ENCODE peak calls at places on chromosome 16, in six cellular contexts. One of them, this sample, is unnamed.

GRCh38 chr16:56848955-56849689 is 15.9 kb upstream of the SLC12A3 start:
- DNase-seq in GM12891: no peak
- DNase-seq in K562: no peak
- DNase-seq in H1: no peak
- DNase-seq in GM12878: no peak
- DNase-seq in HepG2: peak
- DNase-seq in this sample: no peak

GRCh38 chr16:19174478-19174877 is 6.4 kb downstream of the SYT17 start:
- DNase-seq in GM12891: no peak
- DNase-seq in K562: no peak
- DNase-seq in H1: no peak
- DNase-seq in GM12878: no peak
- DNase-seq in HepG2: no peak
- DNase-seq in this sample: no peak

GRCh38 chr16:67571464-67571863 is 9.1 kb downstream of the CTCF start:
- DNase-seq in GM12891: no peak
- DNase-seq in K562: no peak
- DNase-seq in H1: no peak
- DNase-seq in GM12878: no peak
- DNase-seq in HepG2: no peak
- DNase-seq in this sample: no peak

GRCh38 chr16:27576729-27577128 is 26.8 kb downstream of the KATNIP start:
- DNase-seq in GM12891: no peak
- DNase-seq in K562: no peak
- DNase-seq in H1: no peak
- DNase-seq in GM12878: no peak
- DNase-seq in HepG2: no peak
- DNase-seq in this sample: no peak

GRCh38 chr16:67474551-67474950 is 6.4 kb downstream of the ATP6V0D1 start:
- DNase-seq in GM12891: no peak
- DNase-seq in K562: no peak
- DNase-seq in H1: no peak
- DNase-seq in GM12878: no peak
- DNase-seq in HepG2: no peak
- DNase-seq in this sample: no peak

GRCh38 chr16:84806256-84806889 is 13.4 kb upstream of the CRISPLD2 start:
- DNase-seq in GM12891: no peak
- DNase-seq in K562: peak
- DNase-seq in H1: no peak
- DNase-seq in GM12878: peak
- DNase-seq in HepG2: no peak
- DNase-seq in this sample: peak

GRCh38 chr16:28616636-28617035 is 6.8 kb upstream of the SULT1A1 start:
- DNase-seq in GM12891: no peak
- DNase-seq in K562: no peak
- DNase-seq in H1: no peak
- DNase-seq in GM12878: no peak
- DNase-seq in HepG2: no peak
- DNase-seq in this sample: no peak

GRCh38 chr16:14325921-14326401 is 254.8 kb downstream of the MRTFB start:
- DNase-seq in GM12891: no peak
- DNase-seq in K562: no peak
- DNase-seq in H1: no peak
- DNase-seq in GM12878: no peak
- DNase-seq in HepG2: no peak
- DNase-seq in this sample: no peak

GRCh38 chr16:67767953-67768352 is 38.4 kb downstream of the RANBP10 start:
- DNase-seq in GM12891: no peak
- DNase-seq in K562: no peak
- DNase-seq in H1: no peak
- DNase-seq in GM12878: no peak
- DNase-seq in HepG2: no peak
- DNase-seq in this sample: no peak

GRCh38 chr16:56348168-56349085 is 76.9 kb downstream of the AMFR start:
- DNase-seq in GM12891: no peak
- DNase-seq in K562: no peak
- DNase-seq in H1: no peak
- DNase-seq in GM12878: no peak
- DNase-seq in HepG2: no peak
- DNase-seq in this sample: no peak

GRCh38 chr16:68737046-68737729 is at the start of gene CDH1:
- DNase-seq in GM12891: peak
- DNase-seq in K562: no peak
- DNase-seq in H1: peak
- DNase-seq in GM12878: no peak
- DNase-seq in HepG2: no peak
- DNase-seq in this sample: no peak

GRCh38 chr16:14344292-14344691 is 273.2 kb downstream of the MRTFB start:
- DNase-seq in GM12891: no peak
- DNase-seq in K562: peak
- DNase-seq in H1: no peak
- DNase-seq in GM12878: no peak
- DNase-seq in HepG2: no peak
- DNase-seq in this sample: no peak

GRCh38 chr16:70151391-70151790 is 22.2 kb upstream of the CLEC18C start:
- DNase-seq in GM12891: no peak
- DNase-seq in K562: no peak
- DNase-seq in H1: no peak
- DNase-seq in GM12878: no peak
- DNase-seq in HepG2: no peak
- DNase-seq in this sample: no peak

GRCh38 chr16:9016824-9017223 is 53.1 kb upstream of the USP7 start:
- DNase-seq in GM12891: no peak
- DNase-seq in K562: no peak
- DNase-seq in H1: no peak
- DNase-seq in GM12878: no peak
- DNase-seq in HepG2: no peak
- DNase-seq in this sample: no peak

GRCh38 chr16:2720719-2721633 is 952 bp upstream of the PRSS27 start:
- DNase-seq in GM12891: peak
- DNase-seq in K562: peak
- DNase-seq in H1: peak
- DNase-seq in GM12878: peak
- DNase-seq in HepG2: peak
- DNase-seq in this sample: peak
- TF ChIP-seq POLR2A in GM12891: no peak
- TF ChIP-seq POLR2A in K562: peak
- TF ChIP-seq POLR2A in H1: no peak
- TF ChIP-seq POLR2A in GM12878: peak
- TF ChIP-seq POLR2A in HepG2: no peak
- TF ChIP-seq POLR2A in this sample: peak

DNA sequence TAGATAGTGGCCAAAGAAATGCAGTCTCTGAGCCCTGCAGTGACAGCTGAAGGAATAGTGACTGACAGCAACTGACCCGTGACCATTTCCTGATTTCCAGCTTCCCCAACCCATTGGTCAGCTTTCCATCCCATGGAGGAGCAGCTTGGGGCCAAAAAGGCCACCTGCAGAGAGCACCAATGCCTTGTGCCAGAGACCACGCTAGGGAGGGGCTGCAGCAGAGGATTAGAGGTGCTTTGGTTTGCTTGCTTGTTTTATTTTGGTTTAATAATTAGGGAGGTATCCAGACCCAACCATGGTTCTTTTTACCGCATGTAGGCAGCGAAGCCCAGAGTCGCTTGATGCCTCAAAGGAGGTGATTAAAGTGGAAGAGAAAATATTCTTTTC is 61.3 kb upstream of the SIAH1 start:
- DNase-seq in GM12891: no peak
- DNase-seq in K562: no peak
- DNase-seq in H1: no peak
- DNase-seq in GM12878: no peak
- DNase-seq in HepG2: no peak
- DNase-seq in this sample: no peak
- TF ChIP-seq TAF1 in GM12891: no peak
- TF ChIP-seq TAF1 in K562: no peak
- TF ChIP-seq TAF1 in H1: no peak
- TF ChIP-seq TAF1 in GM12878: no peak
- TF ChIP-seq TAF1 in HepG2: no peak
- TF ChIP-seq TAF1 in this sample: no peak

DNA sequence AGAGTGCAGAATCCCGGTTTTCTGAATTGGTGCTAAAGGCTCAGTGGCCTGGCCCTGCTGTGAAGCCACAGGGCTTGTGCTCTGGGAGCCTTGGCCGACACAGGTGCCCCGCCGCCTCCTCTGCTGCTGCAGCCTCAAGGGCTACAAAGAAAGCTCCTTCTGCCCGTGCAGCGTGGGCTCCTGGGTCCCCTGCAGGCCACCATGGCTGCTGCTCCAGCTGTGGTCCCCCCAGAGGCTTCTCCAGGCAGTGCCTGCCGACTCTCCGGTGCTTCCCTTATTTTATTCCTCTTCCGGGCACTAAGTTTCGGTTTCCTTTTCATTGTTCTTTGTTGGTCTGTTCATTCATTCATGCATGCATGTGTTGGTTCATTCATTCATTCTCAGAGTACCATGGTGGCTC is 53.1 kb downstream of the CMIP start:
- DNase-seq in GM12891: no peak
- DNase-seq in K562: no peak
- DNase-seq in H1: no peak
- DNase-seq in GM12878: no peak
- DNase-seq in HepG2: no peak
- DNase-seq in this sample: peak
- TF ChIP-seq POLR2AphosphoS5 in GM12891: no peak
- TF ChIP-seq POLR2AphosphoS5 in K562: no peak
- TF ChIP-seq POLR2AphosphoS5 in H1: no peak
- TF ChIP-seq POLR2AphosphoS5 in GM12878: no peak
- TF ChIP-seq POLR2AphosphoS5 in HepG2: no peak
- TF ChIP-seq POLR2AphosphoS5 in this sample: no peak

GRCh38 chr16:30984669-30985400 is at the start of gene HSD3B7:
- DNase-seq in GM12891: peak
- DNase-seq in K562: peak
- DNase-seq in H1: peak
- DNase-seq in GM12878: no peak
- DNase-seq in HepG2: peak
- DNase-seq in this sample: peak
- TF ChIP-seq POLR2A in GM12891: no peak
- TF ChIP-seq POLR2A in K562: peak
- TF ChIP-seq POLR2A in H1: no peak
- TF ChIP-seq POLR2A in GM12878: peak
- TF ChIP-seq POLR2A in HepG2: peak
- TF ChIP-seq POLR2A in this sample: no peak

DNA sequence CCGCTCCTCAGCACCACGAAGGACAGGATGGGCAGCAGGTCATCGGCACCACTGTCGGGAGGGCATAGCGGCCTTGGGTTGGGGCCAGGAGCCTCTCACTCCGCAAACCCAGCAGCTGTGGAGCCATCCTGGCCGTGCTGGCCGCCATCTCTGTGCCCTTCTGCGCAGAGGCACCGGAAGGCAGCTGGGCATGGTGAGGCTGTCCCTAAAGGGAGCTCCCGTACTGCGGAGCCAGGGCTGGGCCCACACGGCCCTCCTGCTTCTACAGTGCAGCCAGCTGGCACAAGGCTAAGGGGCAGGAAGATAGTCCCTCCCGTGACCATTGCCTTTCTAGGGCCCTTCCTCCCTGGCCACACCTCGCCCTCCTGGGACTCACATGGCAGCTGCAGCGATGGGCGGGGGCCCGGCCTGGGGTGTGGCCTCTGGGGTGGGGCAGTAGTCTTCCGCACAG is 7.0 kb upstream of the SPATA2L start:
- DNase-seq in GM12891: no peak
- DNase-seq in K562: no peak
- DNase-seq in H1: no peak
- DNase-seq in GM12878: no peak
- DNase-seq in HepG2: no peak
- DNase-seq in this sample: no peak
- TF ChIP-seq TAF1 in GM12891: no peak
- TF ChIP-seq TAF1 in K562: no peak
- TF ChIP-seq TAF1 in H1: no peak
- TF ChIP-seq TAF1 in GM12878: no peak
- TF ChIP-seq TAF1 in HepG2: no peak
- TF ChIP-seq TAF1 in this sample: no peak

GRCh38 chr16:1379054-1379862 is 27.5 kb downstream of the GNPTG start:
- DNase-seq in GM12891: peak
- DNase-seq in K562: peak
- DNase-seq in H1: no peak
- DNase-seq in GM12878: no peak
- DNase-seq in HepG2: peak
- DNase-seq in this sample: peak
- TF ChIP-seq POLR2AphosphoS5 in GM12891: no peak
- TF ChIP-seq POLR2AphosphoS5 in K562: peak
- TF ChIP-seq POLR2AphosphoS5 in H1: peak
- TF ChIP-seq POLR2AphosphoS5 in GM12878: no peak
- TF ChIP-seq POLR2AphosphoS5 in HepG2: peak
- TF ChIP-seq POLR2AphosphoS5 in this sample: no peak

GRCh38 chr16:81905277-81905676 is 106.0 kb downstream of the SDR42E1 start:
- DNase-seq in GM12891: no peak
- DNase-seq in K562: no peak
- DNase-seq in H1: no peak
- DNase-seq in GM12878: no peak
- DNase-seq in HepG2: no peak
- DNase-seq in this sample: no peak
- TF ChIP-seq POLR2A in GM12891: no peak
- TF ChIP-seq POLR2A in K562: no peak
- TF ChIP-seq POLR2A in H1: no peak
- TF ChIP-seq POLR2A in GM12878: no peak
- TF ChIP-seq POLR2A in HepG2: no peak
- TF ChIP-seq POLR2A in this sample: no peak

GRCh38 chr16:51211148-51211547 is 60.1 kb upstream of the SALL1 start:
- DNase-seq in GM12891: no peak
- DNase-seq in K562: no peak
- DNase-seq in H1: no peak
- DNase-seq in GM12878: no peak
- DNase-seq in HepG2: no peak
- DNase-seq in this sample: no peak
- TF ChIP-seq TAF1 in GM12891: no peak
- TF ChIP-seq TAF1 in K562: no peak
- TF ChIP-seq TAF1 in H1: no peak
- TF ChIP-seq TAF1 in GM12878: no peak
- TF ChIP-seq TAF1 in HepG2: no peak
- TF ChIP-seq TAF1 in this sample: no peak